ENCODE peak calls at places on chromosomes 16 and 17, in ten cellular contexts. W is hepatocyte, B is OCI-LY7, A is left ventricle myocardium inferior, O is psoas muscle, U is colonic mucosa, T is tibial nerve, Y is H1, R is PC-9, D is IMR-90. S is an unnamed sample.

GRCh38 chr17:38786372-38786771 is 13.0 kb downstream of the PIP4K2B start:
- DNase-seq in D (no peak), T (no peak), B (no peak), A (no peak), W (no peak), O (no peak), Y (no peak), R (peak; percentile 84), U (no peak), S (no peak)

GRCh38 chr16:2233872-2234812 is 2.1 kb upstream of the DNASE1L2 start:
- DNase-seq in D (no peak), B (no peak), W (no peak), A (no peak), T (no peak), O (no peak), Y (no peak), U (no peak), R (no peak), S (no peak)

GRCh38 chr16:54957403-54957802 is 26.7 kb downstream of the IRX5 start:
- DNase-seq in U (peak; percentile 41), T (no peak), A (no peak), R (peak; percentile 38), B (peak; percentile 70), D (no peak), O (no peak), W (peak; percentile 29), Y (no peak), S (peak; percentile 26)

GRCh38 chr17:41666336-41666680 is 22.4 kb upstream of the EIF1 start:
- DNase-seq in Y (no peak), B (peak; percentile 77), U (peak; percentile 62), O (peak; percentile 27), A (no peak), D (peak; percentile 78), T (no peak), R (no peak), W (peak; percentile 75), S (peak; percentile 83)

GRCh38 chr16:26705346-26705745 is 361.4 kb upstream of the C16orf82 start:
- DNase-seq in W (no peak), R (no peak), B (peak; percentile 86), Y (no peak), T (no peak), U (no peak), O (no peak), A (no peak), D (no peak), S (no peak)

GRCh38 chr16:82181456-82182185 is 11.6 kb upstream of the MPHOSPH6 start:
- DNase-seq in R (no peak), Y (no peak), B (no peak), U (no peak), T (no peak), D (no peak), A (no peak), O (no peak), W (no peak), S (no peak)

GRCh38 chr16:20611350-20611902 is 35.3 kb upstream of the ACSM2B start:
- DNase-seq in U (no peak), O (peak; percentile 39), D (no peak), T (no peak), W (no peak), A (peak; percentile 58), Y (no peak), R (no peak), B (no peak), S (no peak)

GRCh38 chr16:11301645-11302513 is 20.7 kb upstream of the PRM1 start:
- DNase-seq in U (no peak), O (no peak), R (no peak), B (no peak), Y (no peak), D (no peak), T (no peak), A (no peak), W (no peak), S (no peak)

GRCh38 chr16:3400446-3400778 is 392 bp downstream of the ZSCAN32 start:
- DNase-seq in Y (no peak), O (no peak), A (no peak), R (no peak), T (no peak), W (no peak), B (no peak), D (no peak), U (no peak), S (no peak)

GRCh38 chr16:50616386-50616785 is 64.7 kb downstream of the SNX20 start:
- DNase-seq in T (no peak), U (no peak), Y (no peak), O (no peak), R (no peak), B (no peak), D (no peak), A (no peak), W (peak; percentile 46), S (no peak)

GRCh38 chr16:1771072-1771863 is at the start of gene NME3:
- DNase-seq in R (peak; percentile 80), D (peak; percentile 56), A (peak; percentile 86), O (peak; percentile 81), W (peak; percentile 82), B (peak; percentile 77), Y (no peak), T (peak; percentile 74), U (peak; percentile 85), S (no peak)

GRCh38 chr17:83050651-83051422 is 28.6 kb upstream of the METRNL start:
- DNase-seq in O (no peak), D (no peak), W (peak; percentile 67), A (no peak), Y (no peak), R (no peak), B (no peak), U (peak; percentile 63), T (no peak), S (no peak)

GRCh38 chr16:48053346-48053745 is 102.4 kb downstream of the ABCC12 start:
- DNase-seq in W (peak; percentile 67), D (peak; percentile 69), U (no peak), B (no peak), O (no peak), T (no peak), A (no peak), R (peak; percentile 73), Y (no peak), S (peak; percentile 21)

DNA sequence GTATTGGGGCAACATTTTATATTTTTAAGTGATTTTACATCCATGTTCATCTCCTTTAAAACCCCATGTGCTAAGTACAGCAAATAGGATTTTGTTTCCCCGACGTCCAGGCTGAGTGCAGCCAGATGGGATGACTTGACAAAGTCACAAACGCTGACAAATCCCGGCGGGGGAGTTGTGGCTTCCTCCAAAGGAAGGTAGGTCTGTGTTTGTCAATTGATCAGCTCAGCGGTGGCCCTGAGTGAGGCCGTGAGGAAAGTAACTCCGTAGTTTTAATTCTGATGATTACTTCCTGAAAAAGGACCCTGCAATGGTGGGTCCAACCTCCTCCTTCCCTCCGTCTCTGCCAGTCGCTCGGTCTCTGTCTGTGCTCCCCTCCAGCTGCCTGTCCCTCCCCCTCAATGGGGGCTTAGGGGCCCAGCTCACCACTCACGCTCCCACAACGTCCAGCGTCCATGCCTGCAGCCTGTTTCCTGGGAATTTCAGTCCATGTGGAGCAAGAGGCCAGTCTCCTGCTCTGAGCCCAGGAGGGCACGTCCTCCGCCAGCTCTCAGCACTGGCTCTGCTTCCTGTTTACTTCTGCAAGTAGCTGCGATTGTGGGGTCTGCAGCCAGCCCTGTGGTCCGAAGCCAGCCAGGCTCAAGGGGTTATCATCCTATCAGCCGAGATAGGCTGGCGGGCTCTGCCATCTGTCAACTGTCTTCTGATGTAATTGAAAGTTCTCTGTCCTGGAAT is 209.4 kb upstream of the FOXF1 start:
- DNase-seq in O (no peak), Y (no peak), U (no peak), T (no peak), D (peak; percentile 85), W (peak; percentile 39), A (no peak), R (no peak), B (no peak), S (no peak)
- TF ChIP-seq CTCF in O (no peak), Y (no peak), U (no peak), T (no peak), D (no peak), W (no peak), A (no peak), R (no peak), B (no peak), S (no peak)

GRCh38 chr16:22001591-22001990 is 675 bp upstream of the PDZD9 start:
- DNase-seq in B (no peak), D (peak; percentile 71), O (no peak), T (no peak), A (no peak), W (no peak), U (no peak), Y (no peak), R (no peak), S (peak; percentile 62)
- H3K27ac ChIP-seq in B (no peak overlapping the region), D (no peak overlapping the region), O (no peak overlapping the region), T (no peak overlapping the region), A (no peak overlapping the region), W (no peak overlapping the region), U (no peak overlapping the region), Y (no peak overlapping the region), R (peak overlapping the region; percentile 54), S (peak overlapping the region; percentile 73)

DNA sequence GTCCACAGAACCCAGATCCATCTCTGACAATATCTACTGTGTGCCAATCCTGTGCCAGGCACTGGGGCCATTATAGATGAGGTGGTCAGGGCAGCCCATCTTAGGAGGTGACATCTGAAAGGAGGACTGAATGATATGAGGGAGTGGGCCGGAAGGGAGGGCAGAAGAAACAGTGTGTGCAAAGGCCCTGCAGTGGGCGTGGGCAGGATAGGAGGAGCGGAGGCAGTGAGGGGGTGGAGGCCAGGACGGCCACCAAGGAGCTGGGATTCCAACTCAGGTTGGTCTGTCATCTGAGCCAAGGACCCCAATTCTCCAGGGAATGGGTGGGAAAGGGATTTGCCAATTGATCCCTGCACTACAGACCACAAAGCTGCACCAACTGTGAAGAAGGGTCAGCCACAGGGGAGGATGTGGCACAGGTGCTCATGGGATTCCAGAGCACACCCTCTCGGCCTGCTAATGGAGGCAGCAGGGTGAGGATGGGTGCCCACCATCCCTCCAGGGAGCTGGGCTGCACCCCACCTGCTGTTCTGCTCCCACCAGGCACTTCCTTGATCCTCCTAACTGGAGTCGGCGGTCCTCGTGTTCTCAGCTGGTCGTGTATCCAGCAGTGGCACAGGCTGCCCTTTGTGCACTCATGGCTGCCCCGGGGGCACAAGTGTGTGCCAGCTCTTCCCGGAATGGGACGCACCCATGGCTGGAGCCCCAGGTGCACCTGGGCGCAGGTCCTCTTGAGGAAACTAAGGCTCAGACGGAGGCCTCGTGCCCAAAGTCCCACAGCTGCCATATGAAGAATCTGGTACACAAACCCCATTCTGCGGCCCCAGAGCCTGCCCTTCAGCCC is 9.6 kb downstream of the SREBF1 start:
- DNase-seq in U (no peak), A (no peak), W (no peak), D (no peak), O (no peak), Y (no peak), T (no peak), R (no peak), B (no peak), S (no peak)
- H3K4me1 ChIP-seq in U (peaks cover 23% of the 10 kb centered on the region), A (peaks cover 67% of the 10 kb centered on the region), W (peaks cover 55% of the 10 kb centered on the region), D (peaks cover 37% of the 10 kb centered on the region), O (peaks cover 60% of the 10 kb centered on the region), Y (peaks cover 36% of the 10 kb centered on the region), T (no peaks in the 10 kb centered on the region), R (peaks cover 83% of the 10 kb centered on the region), B (peaks cover 82% of the 10 kb centered on the region), S (peaks cover 25% of the 10 kb centered on the region)

DNA sequence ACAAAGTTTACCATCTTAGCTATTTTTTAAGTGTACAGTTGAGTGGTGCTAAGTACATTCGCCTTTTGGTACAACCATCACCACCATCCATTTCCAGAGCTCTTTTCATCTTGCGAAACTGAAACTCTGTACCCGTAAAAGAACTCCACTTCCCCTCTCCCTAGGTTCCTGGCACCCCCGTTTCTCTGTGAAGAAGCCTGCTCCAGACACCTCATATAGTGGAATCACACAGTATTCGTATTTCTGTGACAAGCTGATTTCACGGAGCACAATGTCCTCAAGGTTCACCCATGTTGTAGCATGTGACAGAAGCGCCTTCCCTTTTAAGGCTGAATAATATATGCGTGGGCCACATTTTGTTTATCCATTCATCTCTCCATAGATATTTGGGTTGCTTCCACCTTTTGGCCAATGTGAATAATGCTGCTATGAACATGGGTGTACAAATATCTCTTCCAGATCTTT is 54.2 kb upstream of the MAP3K14 start:
- DNase-seq in U (no peak), A (no peak), B (no peak), Y (no peak), W (no peak), T (no peak), R (no peak), D (peak; percentile 50), O (no peak), S (no peak)
- TF ChIP-seq CTCF in U (no peak), A (no peak), B (no peak), Y (no peak), W (no peak), T (no peak), R (peak; percentile 40), D (no peak), O (no peak), S (peak; percentile 47)

S was measured in foreskin keratinocyte.